ENCODE peak calls at places on chromosomes 7 and 10, in six cellular contexts. M, F, E, R, Z and Q are unnamed samples.

GRCh38 chr7:75965617-75966016 is 28.8 kb downstream of the TMEM120A start:
- DNase-seq in M (no peak), Z (no peak), E (no peak), R (no peak), F (no peak), Q (no peak)

GRCh38 chr10:16519908-16520861 is 1.5 kb downstream of the C1QL3 start:
- DNase-seq in M (no peak), Z (no peak), E (peak), R (peak), F (no peak), Q (peak)

GRCh38 chr10:71138126-71138860 is 74.1 kb upstream of the UNC5B start:
- DNase-seq in R (peak), F (no peak), Z (no peak), M (no peak), E (no peak), Q (no peak)

GRCh38 chr10:125232841-125233240 is 72.5 kb upstream of the CTBP2 start:
- DNase-seq in E (no peak), R (no peak), F (no peak), M (no peak), Z (no peak), Q (no peak)

GRCh38 chr10:132942101-132942739 is at the start of gene CFAP46:
- DNase-seq in R (peak), Z (no peak), E (peak), M (no peak), F (no peak), Q (peak)

GRCh38 chr10:86075512-86075911 is 291.1 kb downstream of the GRID1 start:
- DNase-seq in F (no peak), M (no peak), Z (no peak), E (no peak), R (no peak), Q (no peak)

GRCh38 chr10:6115411-6115800 is 26.6 kb downstream of the RBM17 start:
- DNase-seq in E (no peak), Z (no peak), F (no peak), R (no peak), M (no peak), Q (no peak)

GRCh38 chr7:148507741-148508285 is 82.8 kb upstream of the C7orf33 start:
- DNase-seq in R (no peak), F (no peak), E (no peak), Z (no peak), M (no peak), Q (no peak)

GRCh38 chr7:29253225-29253624 is 58.6 kb downstream of the CHN2 start:
- DNase-seq in R (no peak), E (no peak), Z (no peak), M (no peak), F (no peak), Q (no peak)

GRCh38 chr7:157076466-157076865 is 62.3 kb upstream of the UBE3C start:
- DNase-seq in F (no peak), E (no peak), M (no peak), Z (no peak), R (no peak), Q (no peak)

GRCh38 chr7:91194841-91195240 is 69.4 kb upstream of the FZD1 start:
- DNase-seq in R (no peak), F (no peak), E (no peak), M (no peak), Z (no peak), Q (no peak)

GRCh38 chr7:35333265-35333664 is 79.4 kb upstream of the TBX20 start:
- DNase-seq in R (no peak), M (no peak), Z (no peak), E (no peak), F (no peak), Q (no peak)

GRCh38 chr10:128221128-128221527 is 94.9 kb upstream of the MKI67 start:
- DNase-seq in M (no peak), Z (no peak), F (no peak), R (no peak), E (no peak), Q (no peak)

GRCh38 chr10:47269294-47269693 is 30.7 kb upstream of the GDF10 start:
- DNase-seq in M (no peak), R (no peak), Z (no peak), E (no peak), F (no peak), Q (no peak)

GRCh38 chr7:42522227-42522991 is 285.4 kb upstream of the GLI3 start:
- DNase-seq in E (no peak), R (no peak), F (peak), Z (no peak), M (no peak), Q (no peak)

GRCh38 chr7:106012935-106013439 is 49.9 kb downstream of the CDHR3 start:
- DNase-seq in R (no peak), F (no peak), M (peak), E (no peak), Z (no peak), Q (no peak)

GRCh38 chr7:17710312-17710711 is 230.0 kb downstream of the SNX13 start:
- DNase-seq in F (no peak), E (no peak), Z (no peak), R (no peak), M (no peak), Q (no peak)

GRCh38 chr7:150955519-150956394 is 22.4 kb downstream of the KCNH2 start:
- DNase-seq in Z (no peak), E (no peak), M (no peak), R (no peak), F (peak), Q (no peak)

GRCh38 chr10:104230490-104230889 is 1.7 kb downstream of the CFAP43 start:
- DNase-seq in Z (no peak), M (no peak), F (no peak), R (no peak), E (no peak), Q (no peak)

GRCh38 chr7:28328822-28329615 is 83.3 kb upstream of the CREB5 start:
- DNase-seq in F (no peak), Z (no peak), E (no peak), M (no peak), R (peak), Q (no peak)

GRCh38 chr10:43885842-43886241 is 237.2 kb upstream of the ZNF32 start:
- DNase-seq in Z (no peak), E (no peak), F (no peak), M (no peak), R (no peak), Q (no peak)

GRCh38 chr7:158263964-158264748 is 323.5 kb downstream of the PTPRN2 start:
- DNase-seq in R (no peak), Z (no peak), E (no peak), M (no peak), F (peak), Q (no peak)

GRCh38 chr7:7969306-7970112 is 913 bp downstream of the GLCCI1 start:
- DNase-seq in M (no peak), Z (peak), R (peak), E (peak), F (peak), Q (peak)

GRCh38 chr10:33155720-33156638 is 178.5 kb downstream of the NRP1 start:
- DNase-seq in F (no peak), Z (peak), E (peak), R (no peak), M (no peak), Q (no peak)

GRCh38 chr7:11911900-11912299 is 79.9 kb upstream of the THSD7A start:
- DNase-seq in E (no peak), R (no peak), Z (no peak), M (no peak), F (no peak), Q (no peak)

GRCh38 chr7:51700593-51701215 is 384.1 kb upstream of the COBL start:
- DNase-seq in R (no peak), F (no peak), M (no peak), E (no peak), Z (no peak), Q (no peak)

GRCh38 chr10:123573236-123574147 is 92.7 kb upstream of the GPR26 start:
- DNase-seq in R (peak), F (peak), E (peak), Z (peak), M (no peak), Q (peak)

GRCh38 chr7:141663081-141663510 is 38.9 kb downstream of the DENND11 start:
- DNase-seq in Z (no peak), R (no peak), M (no peak), F (peak), E (no peak), Q (no peak)

GRCh38 chr10:35130588-35131146 is 4.0 kb downstream of the CREM start:
- DNase-seq in Z (no peak), R (no peak), F (no peak), E (no peak), M (no peak), Q (no peak)

GRCh38 chr7:5677538-5678294 is 103.7 kb downstream of the RNF216 start:
- DNase-seq in E (peak), Z (no peak), F (peak), M (no peak), R (no peak), Q (peak)

GRCh38 chr10:6363516-6363915 is 160.8 kb downstream of the PFKFB3 start:
- DNase-seq in F (no peak), E (no peak), R (no peak), Z (no peak), M (no peak), Q (no peak)